ENCODE peak calls at places on chromosomes 12 and 14, in four cellular contexts. One of them, this sample, is unnamed.

GRCh38 chr14:96639550-96639949 is 137.4 kb downstream of the PAPOLA start:
- DNase-seq in GM12878: no peak
- DNase-seq in HepG2: no peak
- DNase-seq in K562: no peak
- DNase-seq in this sample: peak; percentile 1

GRCh38 chr12:101799774-101800173 is 31.0 kb downstream of the GNPTAB start:
- DNase-seq in GM12878: peak; percentile 12
- DNase-seq in HepG2: no peak
- DNase-seq in K562: no peak
- DNase-seq in this sample: no peak

GRCh38 chr14:103056322-103057027 is 874 bp downstream of the CDC42BPB start:
- DNase-seq in GM12878: no peak
- DNase-seq in HepG2: no peak
- DNase-seq in K562: peak; percentile 66
- DNase-seq in this sample: peak; percentile 69

GRCh38 chr14:38868415-38869290 is 234.4 kb downstream of the SEC23A start:
- DNase-seq in GM12878: no peak
- DNase-seq in HepG2: peak; percentile 71
- DNase-seq in K562: no peak
- DNase-seq in this sample: no peak

GRCh38 chr12:54349031-54349430 is 15.3 kb downstream of the GPR84 start:
- DNase-seq in GM12878: no peak
- DNase-seq in HepG2: no peak
- DNase-seq in K562: no peak
- DNase-seq in this sample: no peak

GRCh38 chr14:24313912-24314311 is 2.6 kb downstream of the LTB4R start:
- DNase-seq in GM12878: no peak
- DNase-seq in HepG2: no peak
- DNase-seq in K562: no peak
- DNase-seq in this sample: no peak

GRCh38 chr12:113400362-113400761 is 3.3 kb downstream of the SDS start:
- DNase-seq in GM12878: no peak
- DNase-seq in HepG2: no peak
- DNase-seq in K562: no peak
- DNase-seq in this sample: no peak

GRCh38 chr14:74858022-74858421 is 17.9 kb downstream of the PROX2 start:
- DNase-seq in GM12878: no peak
- DNase-seq in HepG2: no peak
- DNase-seq in K562: no peak
- DNase-seq in this sample: no peak

GRCh38 chr14:101184562-101184961 is 281.0 kb upstream of the RTL1 start:
- DNase-seq in GM12878: no peak
- DNase-seq in HepG2: no peak
- DNase-seq in K562: no peak
- DNase-seq in this sample: no peak

GRCh38 chr12:104519190-104519857 is 62.6 kb downstream of the CHST11 start:
- DNase-seq in GM12878: no peak
- DNase-seq in HepG2: no peak
- DNase-seq in K562: no peak
- DNase-seq in this sample: no peak

DNA sequence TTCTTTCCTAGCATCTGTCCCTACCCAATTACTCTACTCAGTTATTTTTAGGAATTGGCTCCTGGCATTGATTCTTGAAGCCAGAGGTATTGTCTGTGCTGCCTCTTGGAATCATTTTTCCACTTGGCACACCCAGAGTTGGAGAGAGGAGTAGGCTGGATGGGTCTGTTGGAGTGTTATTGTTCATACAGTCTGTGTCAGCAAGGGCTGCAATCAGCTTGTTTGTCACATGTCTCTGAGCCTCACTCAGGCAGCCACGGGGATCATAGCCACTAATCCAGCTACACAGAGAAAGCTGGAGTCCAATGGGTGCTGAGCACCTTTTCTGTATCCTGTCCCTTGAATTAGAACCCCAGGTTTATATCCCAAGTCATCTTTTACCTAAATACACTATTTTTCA is 176.0 kb upstream of the DYRK2 start:
- DNase-seq in GM12878: no peak
- DNase-seq in HepG2: no peak
- DNase-seq in K562: no peak
- DNase-seq in this sample: no peak
- TF ChIP-seq FOXK2 in GM12878: no peak
- TF ChIP-seq FOXK2 in HepG2: no peak
- TF ChIP-seq FOXK2 in K562: no peak
- TF ChIP-seq FOXK2 in this sample: no peak

GRCh38 chr12:131096681-131097181 is 143.0 kb downstream of the ADGRD1 start:
- DNase-seq in GM12878: no peak
- DNase-seq in HepG2: no peak
- DNase-seq in K562: no peak
- DNase-seq in this sample: no peak
- TF ChIP-seq FOXK2 in GM12878: no peak
- TF ChIP-seq FOXK2 in HepG2: no peak
- TF ChIP-seq FOXK2 in K562: no peak
- TF ChIP-seq FOXK2 in this sample: no peak

GRCh38 chr14:94011795-94012194 is 14.3 kb upstream of the OTUB2 start:
- DNase-seq in GM12878: no peak
- DNase-seq in HepG2: no peak
- DNase-seq in K562: no peak
- DNase-seq in this sample: no peak
- TF ChIP-seq FOXK2 in GM12878: no peak
- TF ChIP-seq FOXK2 in HepG2: no peak
- TF ChIP-seq FOXK2 in K562: no peak
- TF ChIP-seq FOXK2 in this sample: no peak

GRCh38 chr14:72305555-72305954 is 373.3 kb downstream of the RGS6 start:
- DNase-seq in GM12878: no peak
- DNase-seq in HepG2: no peak
- DNase-seq in K562: no peak
- DNase-seq in this sample: no peak

GRCh38 chr14:72315720-72316119 is 383.5 kb downstream of the RGS6 start:
- DNase-seq in GM12878: no peak
- DNase-seq in HepG2: no peak
- DNase-seq in K562: no peak
- DNase-seq in this sample: no peak

GRCh38 chr14:72311116-72311515 is 378.9 kb downstream of the RGS6 start:
- DNase-seq in GM12878: no peak
- DNase-seq in HepG2: no peak
- DNase-seq in K562: no peak
- DNase-seq in this sample: no peak
- TF ChIP-seq FOXK2 in GM12878: no peak
- TF ChIP-seq FOXK2 in HepG2: no peak
- TF ChIP-seq FOXK2 in K562: no peak
- TF ChIP-seq FOXK2 in this sample: no peak

This sample was measured in HEK293T.